ENCODE peak calls at places on chromosomes 16 and 17, in ten cellular contexts. V is sigmoid colon, U is prostate gland, P is stomach, A is spleen, D is suprapubic skin, O is breast epithelium, T is SK-N-SH, C is K562, E is upper lobe of left lung. B is an unnamed sample.

GRCh38 chr16:55077231-55077630 is 146.6 kb downstream of the IRX5 start:
- DNase-seq in O (no peak), P (no peak), U (no peak), C (no peak), D (no peak), A (no peak), V (peak; percentile 17), T (no peak), E (no peak), B (no peak)

GRCh38 chr17:36036240-36036639 is 18.5 kb upstream of the CCL23 start:
- DNase-seq in E (peak; percentile 28), P (no peak), C (no peak), T (no peak), V (no peak), U (no peak), O (no peak), D (no peak), A (no peak), B (no peak)

GRCh38 chr17:64297467-64298088 is 34.5 kb upstream of the TEX2 start:
- DNase-seq in V (no peak), C (no peak), U (no peak), E (no peak), D (no peak), O (no peak), P (no peak), T (no peak), A (no peak), B (no peak)

GRCh38 chr17:27155866-27156265 is 138.0 kb upstream of the WSB1 start:
- DNase-seq in C (peak; percentile 4), A (peak; percentile 62), D (no peak), E (no peak), T (no peak), U (no peak), O (no peak), P (no peak), V (no peak), B (no peak)

GRCh38 chr16:89478576-89479221 is 11.7 kb downstream of the ANKRD11 start:
- DNase-seq in P (no peak), T (no peak), A (no peak), D (no peak), V (no peak), U (no peak), C (no peak), O (no peak), E (no peak), B (no peak)

GRCh38 chr17:63335818-63336217 is 110.3 kb downstream of the CYB561 start:
- DNase-seq in A (no peak), O (no peak), P (no peak), T (no peak), D (no peak), C (no peak), U (no peak), E (no peak), V (no peak), B (no peak)

GRCh38 chr16:80619824-80620223 is 79.0 kb downstream of the DYNLRB2 start:
- DNase-seq in D (no peak), A (no peak), C (no peak), V (no peak), E (no peak), T (no peak), O (peak; percentile 44), U (no peak), P (no peak), B (peak; percentile 93)

GRCh38 chr17:73391331-73392265 is 79.8 kb upstream of the CDC42EP4 start:
- DNase-seq in A (peak; percentile 54), O (no peak), T (no peak), D (no peak), U (no peak), V (no peak), P (no peak), E (no peak), C (no peak), B (no peak)

GRCh38 chr16:59684911-59685310 is 950.8 kb upstream of the GOT2 start:
- DNase-seq in U (no peak), T (no peak), A (no peak), E (no peak), O (no peak), D (no peak), V (no peak), C (no peak), P (no peak), B (no peak)

GRCh38 chr16:24359490-24359889 is 103.4 kb downstream of the CACNG3 start:
- DNase-seq in P (no peak), A (no peak), D (no peak), U (no peak), O (no peak), E (no peak), V (no peak), C (no peak), T (no peak), B (no peak)

GRCh38 chr16:31704138-31704537 is 169.5 kb upstream of the ZNF267 start:
- DNase-seq in C (no peak), O (no peak), V (no peak), U (no peak), A (no peak), E (no peak), D (no peak), P (no peak), T (no peak), B (no peak)

GRCh38 chr17:17146791-17147406 is 59.2 kb downstream of the PLD6 start:
- DNase-seq in A (no peak), P (no peak), C (no peak), U (no peak), T (no peak), O (no peak), E (no peak), D (no peak), V (no peak), B (no peak)

GRCh38 chr17:78240012-78240655 is 8.7 kb downstream of the TMEM235 start:
- DNase-seq in O (no peak), T (no peak), A (no peak), P (no peak), C (no peak), U (no peak), V (no peak), D (no peak), E (no peak), B (no peak)

GRCh38 chr16:81127051-81127450 is 30.9 kb upstream of the GCSH start:
- DNase-seq in C (no peak), V (no peak), A (no peak), T (no peak), U (no peak), O (no peak), E (no peak), P (no peak), D (no peak), B (no peak)

GRCh38 chr17:46732754-46733398 is 85.6 kb downstream of the WNT3 start:
- DNase-seq in O (no peak), P (no peak), C (no peak), T (no peak), U (no peak), D (no peak), A (no peak), E (no peak), V (no peak), B (no peak)

GRCh38 chr17:49000943-49001342 is 3.8 kb downstream of the IGF2BP1 start:
- DNase-seq in D (no peak), E (no peak), T (no peak), U (no peak), C (no peak), P (no peak), O (no peak), V (no peak), A (no peak), B (no peak)
- H3K4me3 ChIP-seq in D (no peak overlapping the region), E (no peak overlapping the region), T (no peak overlapping the region), U (no peak overlapping the region), C (peak overlapping the region; percentile 78), P (no peak overlapping the region), O (no peak overlapping the region), V (no peak overlapping the region), A (no peak overlapping the region), B (no peak overlapping the region)

GRCh38 chr17:4617590-4618356 is 23.7 kb downstream of the ALOX15 start:
- DNase-seq in D (no peak), A (no peak), E (no peak), T (no peak), C (no peak), V (no peak), U (no peak), P (no peak), O (no peak), B (no peak)

GRCh38 chr17:4617090-4617489 is 24.4 kb downstream of the ALOX15 start:
- DNase-seq in O (no peak), C (no peak), E (no peak), V (no peak), A (no peak), U (no peak), P (no peak), T (no peak), D (no peak), B (no peak)

GRCh38 chr17:4620531-4621101 is 20.9 kb downstream of the ALOX15 start:
- DNase-seq in P (no peak), U (no peak), D (no peak), A (no peak), V (no peak), C (no peak), O (no peak), T (no peak), E (no peak), B (no peak)

GRCh38 chr17:4610656-4611055 is 26.3 kb downstream of the SMTNL2 start:
- DNase-seq in T (no peak), E (no peak), C (no peak), O (no peak), D (no peak), P (no peak), A (no peak), U (no peak), V (no peak), B (no peak)

GRCh38 chr17:4616456-4616855 is 25.0 kb downstream of the ALOX15 start:
- DNase-seq in O (no peak), T (no peak), D (no peak), U (no peak), C (no peak), A (no peak), V (no peak), P (no peak), E (no peak), B (no peak)
- TF ChIP-seq POLR2AphosphoS5 in O (no peak), T (no peak), D (no peak), U (no peak), C (no peak), A (no peak), V (no peak), P (no peak), E (no peak), B (no peak)

GRCh38 chr16:87086156-87086555 is 231.0 kb downstream of the C16orf95 start:
- DNase-seq in T (no peak), E (no peak), V (no peak), A (no peak), U (no peak), D (no peak), O (no peak), C (no peak), P (no peak), B (peak; percentile 31)
- H3K9me3 ChIP-seq in T (peaks cover 5% of the 10 kb centered on the region), E (no peaks in the 10 kb centered on the region), V (peaks cover 12% of the 10 kb centered on the region), A (peaks cover 2% of the 10 kb centered on the region), U (no peaks in the 10 kb centered on the region), D (peaks cover 12% of the 10 kb centered on the region), O (peaks cover 19% of the 10 kb centered on the region), C (peaks cover under 1% of the 10 kb centered on the region), P (peaks cover 17% of the 10 kb centered on the region), B (no peaks in the 10 kb centered on the region)

DNA sequence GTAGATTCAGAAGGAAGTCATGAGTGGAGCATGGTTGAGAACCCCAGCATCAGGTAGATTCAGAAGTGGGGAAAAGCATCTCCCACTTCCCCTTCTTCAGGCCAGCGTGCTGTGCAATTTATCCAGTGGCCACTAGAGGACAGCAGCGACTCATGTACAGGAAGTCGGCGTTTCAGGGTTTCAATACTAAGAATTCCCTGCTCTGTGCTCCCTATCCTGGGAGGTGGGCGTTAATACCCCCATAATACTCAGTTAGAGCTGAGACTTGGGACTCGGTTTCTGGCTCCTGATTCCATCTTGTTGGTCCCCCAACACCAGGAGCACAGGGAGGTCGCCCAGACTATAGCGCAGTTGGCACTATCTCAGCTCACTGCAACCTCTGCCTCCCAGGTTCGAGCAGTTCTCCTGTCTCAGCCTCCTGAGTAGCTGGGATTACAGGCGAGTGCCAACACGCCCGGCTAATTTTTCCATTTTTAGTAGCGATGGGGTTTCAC is 75.3 kb upstream of the AMZ2 start:
- DNase-seq in A (peak; percentile 88), C (peak; percentile 34), P (peak; percentile 82), U (peak; percentile 68), T (peak; percentile 77), D (peak; percentile 77), E (peak; percentile 76), V (peak; percentile 78), O (peak; percentile 57), B (no peak)
- H3K4me3 ChIP-seq in A (no peak overlapping the region), C (no peak overlapping the region), P (no peak overlapping the region), U (no peak overlapping the region), T (no peak overlapping the region), D (no peak overlapping the region), E (no peak overlapping the region), V (no peak overlapping the region), O (no peak overlapping the region), B (peak overlapping the region; percentile 12)

B was measured in vagina.